ENCODE peak calls at places on chromosomes 3 and 15, in six cellular contexts. K is NB4, E is A549, G is HepG2, O is GM12878, W is K562. Y is an unnamed sample.

GRCh38 chr15:50880651-50881114 is 27.8 kb upstream of the AP4E1 start:
- DNase-seq in K (peak), E (no peak), G (no peak), O (peak), W (no peak), Y (peak)

GRCh38 chr3:6580808-6581207 is 280.1 kb upstream of the GRM7 start:
- DNase-seq in K (no peak), E (no peak), G (no peak), O (no peak), W (no peak), Y (no peak)

GRCh38 chr3:18512007-18512406 is 86.9 kb upstream of the SATB1 start:
- DNase-seq in K (peak), E (no peak), G (no peak), O (no peak), W (no peak), Y (no peak)

GRCh38 chr15:40332138-40332781 is 8.5 kb downstream of the CCDC9B start:
- DNase-seq in K (no peak), E (no peak), G (no peak), O (no peak), W (no peak), Y (no peak)

GRCh38 chr15:29133791-29134190 is 135.8 kb downstream of the NSMCE3 start:
- DNase-seq in K (no peak), E (no peak), G (no peak), O (no peak), W (no peak), Y (no peak)

GRCh38 chr3:151499198-151499597 is 38.3 kb upstream of the IGSF10 start:
- DNase-seq in K (no peak), E (no peak), G (no peak), O (no peak), W (no peak), Y (no peak)

GRCh38 chr3:74661672-74662071 is 47.2 kb upstream of the CNTN3 start:
- DNase-seq in K (peak), E (no peak), G (no peak), O (no peak), W (no peak), Y (no peak)

GRCh38 chr3:117017135-117017990 is 307.8 kb downstream of the TUSC7 start:
- DNase-seq in K (no peak), E (no peak), G (no peak), O (no peak), W (no peak), Y (no peak)

GRCh38 chr3:14143826-14144225 is 19.0 kb downstream of the TMEM43 start:
- DNase-seq in K (peak), E (peak), G (peak), O (no peak), W (no peak), Y (peak)

GRCh38 chr3:72297481-72297880 is 512.5 kb upstream of the PROK2 start:
- DNase-seq in K (no peak), E (no peak), G (no peak), O (no peak), W (no peak), Y (no peak)

GRCh38 chr3:49422379-49423248 is at the start of gene AMT:
- DNase-seq in K (no peak), E (no peak), G (peak), O (no peak), W (peak), Y (no peak)

GRCh38 chr15:69489101-69489571 is 36.5 kb downstream of the RPLP1 start:
- DNase-seq in K (no peak), E (no peak), G (no peak), O (no peak), W (no peak), Y (no peak)

GRCh38 chr3:196406806-196407470 is 25.3 kb downstream of the UBXN7 start:
- DNase-seq in K (no peak), E (no peak), G (no peak), O (no peak), W (no peak), Y (no peak)

GRCh38 chr15:55897560-55898336 is 95.7 kb downstream of the NEDD4 start:
- DNase-seq in K (peak), E (peak), G (peak), O (no peak), W (peak), Y (peak)

GRCh38 chr3:38354588-38355344 is 8.2 kb downstream of the XYLB start:
- DNase-seq in K (no peak), E (no peak), G (no peak), O (no peak), W (no peak), Y (peak)

GRCh38 chr15:82535566-82536408 is 4.5 kb downstream of the RPS17 start:
- DNase-seq in K (peak), E (no peak), G (peak), O (no peak), W (no peak), Y (no peak)

GRCh38 chr3:112143689-112144088 is 10.6 kb upstream of the GCSAM start:
- DNase-seq in K (no peak), E (no peak), G (no peak), O (no peak), W (no peak), Y (no peak)

GRCh38 chr3:176430244-176430893 is 766.9 kb downstream of the TBL1XR1 start:
- DNase-seq in K (peak), E (peak), G (peak), O (no peak), W (peak), Y (peak)

GRCh38 chr15:70902105-70902504 is 9.5 kb downstream of the LRRC49 start:
- DNase-seq in K (peak), E (no peak), G (no peak), O (no peak), W (no peak), Y (peak)

GRCh38 chr3:55402886-55403605 is 84.1 kb downstream of the WNT5A start:
- DNase-seq in K (no peak), E (no peak), G (peak), O (no peak), W (no peak), Y (no peak)

GRCh38 chr3:134059680-134060560 is 30.2 kb upstream of the SLCO2A1 start:
- DNase-seq in K (no peak), E (no peak), G (peak), O (no peak), W (no peak), Y (peak)

GRCh38 chr3:188284455-188285212 is 130.7 kb downstream of the LPP start:
- DNase-seq in K (no peak), E (no peak), G (no peak), O (no peak), W (no peak), Y (no peak)

GRCh38 chr3:154122096-154122911 is 1.1 kb downstream of the ARHGEF26 start:
- DNase-seq in K (no peak), E (peak), G (no peak), O (no peak), W (no peak), Y (peak)

GRCh38 chr3:66367979-66368378 is 132.8 kb downstream of the LRIG1 start:
- DNase-seq in K (no peak), E (no peak), G (no peak), O (no peak), W (no peak), Y (no peak)

GRCh38 chr3:124557-125179 is 71.9 kb upstream of the CHL1 start:
- DNase-seq in K (no peak), E (no peak), G (no peak), O (no peak), W (no peak), Y (no peak)

GRCh38 chr15:84797212-84797611 is 19.9 kb upstream of the ALPK3 start:
- DNase-seq in K (no peak), E (no peak), G (no peak), O (no peak), W (no peak), Y (no peak)

GRCh38 chr15:25332306-25332705 is 106.5 kb downstream of the UBE3A start:
- DNase-seq in K (no peak), E (no peak), G (no peak), O (no peak), W (no peak), Y (no peak)

GRCh38 chr15:48966595-48967301 is 3.0 kb upstream of the SHC4 start:
- DNase-seq in K (peak), E (no peak), G (no peak), O (peak), W (no peak), Y (no peak)

GRCh38 chr3:65883614-65884013 is 155.1 kb downstream of the MAGI1 start:
- DNase-seq in K (no peak), E (no peak), G (peak), O (no peak), W (no peak), Y (peak)

GRCh38 chr3:193236990-193237389 is 4.0 kb upstream of the PLAAT1 start:
- DNase-seq in K (no peak), E (no peak), G (no peak), O (no peak), W (no peak), Y (no peak)

GRCh38 chr3:182562274-182562673 is 231.0 kb upstream of the ATP11B start:
- DNase-seq in K (no peak), E (no peak), G (no peak), O (no peak), W (no peak), Y (no peak)
- TF ChIP-seq CTCF in K (no peak), E (no peak), G (no peak), O (no peak), W (no peak), Y (no peak)

GRCh38 chr3:142660904-142661303 is 62.9 kb upstream of the TRPC1 start:
- DNase-seq in K (no peak), E (no peak), G (no peak), O (no peak), W (no peak), Y (no peak)

GRCh38 chr3:142664311-142664710 is 59.5 kb upstream of the TRPC1 start:
- DNase-seq in K (no peak), E (peak), G (peak), O (no peak), W (no peak), Y (no peak)

GRCh38 chr3:142663865-142664264 is 60.0 kb upstream of the TRPC1 start:
- DNase-seq in K (no peak), E (no peak), G (peak), O (no peak), W (no peak), Y (no peak)

GRCh38 chr3:142660379-142660778 is 63.5 kb upstream of the TRPC1 start:
- DNase-seq in K (no peak), E (no peak), G (no peak), O (no peak), W (no peak), Y (no peak)

GRCh38 chr3:142664819-142665218 is 59.0 kb upstream of the TRPC1 start:
- DNase-seq in K (no peak), E (no peak), G (peak), O (no peak), W (no peak), Y (no peak)
- TF ChIP-seq MYC in K (no peak), E (no peak), G (no peak), O (no peak), W (no peak), Y (no peak)

DNA sequence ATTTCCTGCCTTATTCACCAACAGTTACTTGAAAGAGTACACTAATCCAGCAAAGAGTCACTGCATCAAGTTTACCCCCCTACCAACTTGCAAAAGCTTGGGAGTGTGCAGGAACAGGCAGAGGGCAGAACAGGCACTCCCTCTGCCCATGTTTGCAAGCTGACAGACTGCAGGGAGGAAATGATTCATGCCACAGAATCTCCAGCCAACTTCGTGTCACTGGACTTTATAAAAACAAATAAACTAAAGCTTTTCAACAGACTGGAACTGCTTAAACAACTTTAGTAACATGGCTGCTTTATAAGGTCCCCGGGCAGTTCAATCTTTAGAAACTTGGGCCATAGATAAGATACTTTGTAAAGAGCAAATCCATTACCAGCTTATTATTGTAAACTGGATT is 129.5 kb downstream of the THRB start:
- DNase-seq in K (peak), E (peak), G (peak), O (no peak), W (no peak), Y (peak)
- TF ChIP-seq CTCF in K (no peak), E (peak), G (peak), O (no peak), W (no peak), Y (peak)

GRCh38 chr3:143825513-143825912 is 22.8 kb downstream of the SLC9A9 start:
- DNase-seq in K (no peak), E (no peak), G (no peak), O (peak), W (no peak), Y (peak)

GRCh38 chr3:143824675-143825074 is 23.6 kb downstream of the SLC9A9 start:
- DNase-seq in K (no peak), E (no peak), G (no peak), O (no peak), W (no peak), Y (no peak)

GRCh38 chr3:143827425-143827824 is 20.8 kb downstream of the SLC9A9 start:
- DNase-seq in K (no peak), E (no peak), G (no peak), O (no peak), W (no peak), Y (no peak)

GRCh38 chr3:143830063-143830462 is 18.2 kb downstream of the SLC9A9 start:
- DNase-seq in K (no peak), E (no peak), G (no peak), O (no peak), W (no peak), Y (peak)

DNA sequence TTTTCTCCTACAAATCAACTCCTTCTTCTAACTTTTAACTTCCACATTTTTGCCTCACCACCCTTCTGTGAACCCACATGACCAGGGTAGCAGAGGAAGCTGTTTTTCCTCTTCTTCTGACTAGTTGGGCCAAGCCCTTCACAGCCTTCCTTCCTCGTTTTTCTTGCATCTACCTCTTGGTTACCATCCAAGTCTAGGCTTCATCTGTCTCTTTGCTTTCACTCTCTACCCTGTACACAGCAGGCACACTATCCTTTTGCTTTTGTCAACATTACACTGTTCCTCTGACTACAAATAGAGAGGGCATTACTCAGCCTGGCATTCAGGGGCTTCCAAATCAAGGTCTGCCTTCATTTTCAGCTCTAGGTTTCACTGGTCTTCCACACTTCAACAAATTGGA is 22.0 kb downstream of the SLC9A9 start:
- DNase-seq in K (no peak), E (no peak), G (no peak), O (no peak), W (no peak), Y (no peak)
- TF ChIP-seq MYC in K (no peak), E (no peak), G (no peak), O (no peak), W (no peak), Y (no peak)

DNA sequence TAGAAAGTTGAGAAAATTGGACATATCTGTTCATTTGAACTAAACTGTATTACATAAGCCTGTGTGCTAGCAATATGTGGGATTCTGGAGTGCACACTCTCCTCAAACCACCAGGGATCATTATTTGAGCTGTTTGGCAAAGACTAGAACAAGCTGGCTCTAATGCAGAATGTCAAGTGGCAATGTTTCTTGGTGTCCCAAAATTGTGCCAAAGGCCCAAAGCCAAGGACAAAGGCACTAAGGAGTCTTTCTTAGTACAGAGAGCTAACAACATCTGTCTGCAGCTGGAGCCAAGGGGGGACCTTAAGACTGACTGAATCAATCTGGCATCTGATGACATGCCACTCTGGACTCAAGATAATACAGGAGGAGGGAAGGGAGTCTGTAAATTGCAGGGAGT is 76.7 kb upstream of the STRIT1 start:
- DNase-seq in K (no peak), E (no peak), G (no peak), O (no peak), W (no peak), Y (no peak)
- TF ChIP-seq CTCF in K (no peak), E (no peak), G (no peak), O (no peak), W (no peak), Y (no peak)

Y was measured in endothelial cell of umbilical vein.